ENCODE peak calls at places on chromosome 1, in five cellular contexts. One of them, this sample, is unnamed.
A peak's percentile ranks its signal among the peaks of the same experiment; 100 is the strongest.

GRCh38 chr1:63848764-63849548 is 75.1 kb downstream of the ROR1 start:
- DNase-seq in Daoy: no peak
- DNase-seq in NCI-H774: no peak
- DNase-seq in substantia nigra: no peak
- DNase-seq in stimulated activated naive B cell treated with anti-CD40 and anti-IgM and Interleukin-4, amounts not matched to agents 10 μg/mL and 1 μg/mL and 100 μg/mL, for 72 hours: no peak
- DNase-seq in this sample: no peak

GRCh38 chr1:78715181-78715661 is 65.6 kb downstream of the IFI44 start:
- DNase-seq in substantia nigra: no peak
- DNase-seq in stimulated activated naive B cell treated with anti-CD40 and anti-IgM and Interleukin-4, amounts not matched to agents 10 μg/mL and 1 μg/mL and 100 μg/mL, for 72 hours: no peak
- DNase-seq in NCI-H774: no peak
- DNase-seq in Daoy: no peak
- DNase-seq in this sample: no peak

GRCh38 chr1:33388989-33389771 is 41.7 kb downstream of the PHC2 start:
- DNase-seq in Daoy: no peak
- DNase-seq in stimulated activated naive B cell treated with anti-CD40 and anti-IgM and Interleukin-4, amounts not matched to agents 10 μg/mL and 1 μg/mL and 100 μg/mL, for 72 hours: no peak
- DNase-seq in NCI-H774: no peak
- DNase-seq in substantia nigra: no peak
- DNase-seq in this sample: no peak

GRCh38 chr1:222081859-222082258 is 340.0 kb upstream of the DUSP10 start:
- DNase-seq in stimulated activated naive B cell treated with anti-CD40 and anti-IgM and Interleukin-4, amounts not matched to agents 10 μg/mL and 1 μg/mL and 100 μg/mL, for 72 hours: no peak
- DNase-seq in Daoy: peak; percentile 9
- DNase-seq in substantia nigra: no peak
- DNase-seq in NCI-H774: no peak
- DNase-seq in this sample: no peak

GRCh38 chr1:160308451-160309182 is 23.7 kb upstream of the PEX19 start:
- DNase-seq in substantia nigra: no peak
- DNase-seq in stimulated activated naive B cell treated with anti-CD40 and anti-IgM and Interleukin-4, amounts not matched to agents 10 μg/mL and 1 μg/mL and 100 μg/mL, for 72 hours: no peak
- DNase-seq in NCI-H774: no peak
- DNase-seq in Daoy: no peak
- DNase-seq in this sample: no peak

GRCh38 chr1:156772728-156773497 is 5.6 kb downstream of the PRCC start:
- DNase-seq in Daoy: no peak
- DNase-seq in stimulated activated naive B cell treated with anti-CD40 and anti-IgM and Interleukin-4, amounts not matched to agents 10 μg/mL and 1 μg/mL and 100 μg/mL, for 72 hours: no peak
- DNase-seq in substantia nigra: no peak
- DNase-seq in NCI-H774: no peak
- DNase-seq in this sample: no peak

GRCh38 chr1:6834366-6834765 is 49.1 kb downstream of the CAMTA1 start:
- DNase-seq in substantia nigra: no peak
- DNase-seq in Daoy: no peak
- DNase-seq in NCI-H774: no peak
- DNase-seq in stimulated activated naive B cell treated with anti-CD40 and anti-IgM and Interleukin-4, amounts not matched to agents 10 μg/mL and 1 μg/mL and 100 μg/mL, for 72 hours: no peak
- DNase-seq in this sample: no peak

GRCh38 chr1:115837386-115837761 is 3.6 kb downstream of the NHLH2 start:
- DNase-seq in NCI-H774: no peak
- DNase-seq in Daoy: peak; percentile 21
- DNase-seq in substantia nigra: no peak
- DNase-seq in stimulated activated naive B cell treated with anti-CD40 and anti-IgM and Interleukin-4, amounts not matched to agents 10 μg/mL and 1 μg/mL and 100 μg/mL, for 72 hours: no peak
- DNase-seq in this sample: no peak

GRCh38 chr1:119285482-119285881 is 83.1 kb upstream of the HAO2 start:
- DNase-seq in stimulated activated naive B cell treated with anti-CD40 and anti-IgM and Interleukin-4, amounts not matched to agents 10 μg/mL and 1 μg/mL and 100 μg/mL, for 72 hours: no peak
- DNase-seq in NCI-H774: no peak
- DNase-seq in Daoy: peak; percentile 70
- DNase-seq in substantia nigra: no peak
- DNase-seq in this sample: no peak

GRCh38 chr1:158002630-158003408 is 9.4 kb downstream of the KIRREL1 start:
- DNase-seq in stimulated activated naive B cell treated with anti-CD40 and anti-IgM and Interleukin-4, amounts not matched to agents 10 μg/mL and 1 μg/mL and 100 μg/mL, for 72 hours: no peak
- DNase-seq in NCI-H774: no peak
- DNase-seq in substantia nigra: no peak
- DNase-seq in Daoy: peak; percentile 76
- DNase-seq in this sample: no peak

GRCh38 chr1:154019280-154019679 is 28.7 kb downstream of the RPS27 start:
- DNase-seq in substantia nigra: no peak
- DNase-seq in NCI-H774: no peak
- DNase-seq in Daoy: no peak
- DNase-seq in stimulated activated naive B cell treated with anti-CD40 and anti-IgM and Interleukin-4, amounts not matched to agents 10 μg/mL and 1 μg/mL and 100 μg/mL, for 72 hours: no peak
- DNase-seq in this sample: no peak

GRCh38 chr1:233336554-233337442 is 9.3 kb downstream of the MAP3K21 start:
- DNase-seq in Daoy: no peak
- DNase-seq in stimulated activated naive B cell treated with anti-CD40 and anti-IgM and Interleukin-4, amounts not matched to agents 10 μg/mL and 1 μg/mL and 100 μg/mL, for 72 hours: no peak
- DNase-seq in NCI-H774: no peak
- DNase-seq in substantia nigra: no peak
- DNase-seq in this sample: no peak

GRCh38 chr1:59066231-59066630 is 230.7 kb upstream of the FGGY start:
- DNase-seq in stimulated activated naive B cell treated with anti-CD40 and anti-IgM and Interleukin-4, amounts not matched to agents 10 μg/mL and 1 μg/mL and 100 μg/mL, for 72 hours: no peak
- DNase-seq in substantia nigra: no peak
- DNase-seq in Daoy: no peak
- DNase-seq in NCI-H774: no peak
- DNase-seq in this sample: no peak

GRCh38 chr1:83508485-83509151 is 490.3 kb downstream of the TTLL7 start:
- DNase-seq in NCI-H774: no peak
- DNase-seq in Daoy: peak; percentile 74
- DNase-seq in stimulated activated naive B cell treated with anti-CD40 and anti-IgM and Interleukin-4, amounts not matched to agents 10 μg/mL and 1 μg/mL and 100 μg/mL, for 72 hours: peak; percentile 10
- DNase-seq in substantia nigra: no peak
- DNase-seq in this sample: peak; percentile 34